ENCODE peak calls at places on chromosomes 13 and 19, in seven cellular contexts. One of them, this sample, is unnamed. For H3K4me1, the result is how much of the 10 kb centered on the place peaks cover.

GRCh38 chr19:13817615-13818371 is 22.6 kb downstream of the ZSWIM4 start:
- DNase-seq in upper lobe of right lung: peak
- DNase-seq in effector memory CD4-positive, alpha-beta T cell: no peak
- DNase-seq in heart right ventricle: no peak
- DNase-seq in cardiac muscle cell: peak
- DNase-seq in aorta: no peak
- DNase-seq in Peyer's patch: peak
- DNase-seq in this sample: peak

GRCh38 chr13:24709186-24709913 is 29.1 kb downstream of the ATP12A start:
- DNase-seq in upper lobe of right lung: no peak
- DNase-seq in heart right ventricle: no peak
- DNase-seq in aorta: no peak
- DNase-seq in cardiac muscle cell: no peak
- DNase-seq in effector memory CD4-positive, alpha-beta T cell: peak
- DNase-seq in Peyer's patch: no peak
- DNase-seq in this sample: no peak

GRCh38 chr13:46303743-46304385 is 83.2 kb downstream of the RUBCNL start:
- DNase-seq in Peyer's patch: no peak
- DNase-seq in aorta: no peak
- DNase-seq in cardiac muscle cell: no peak
- DNase-seq in heart right ventricle: no peak
- DNase-seq in effector memory CD4-positive, alpha-beta T cell: no peak
- DNase-seq in upper lobe of right lung: no peak
- DNase-seq in this sample: no peak

GRCh38 chr19:6056801-6057650 is 53.3 kb downstream of the RFX2 start:
- DNase-seq in heart right ventricle: peak
- DNase-seq in upper lobe of right lung: no peak
- DNase-seq in Peyer's patch: peak
- DNase-seq in cardiac muscle cell: no peak
- DNase-seq in effector memory CD4-positive, alpha-beta T cell: no peak
- DNase-seq in aorta: peak
- DNase-seq in this sample: no peak

GRCh38 chr19:33767898-33768413 is 28.7 kb upstream of the KCTD15 start:
- DNase-seq in aorta: no peak
- DNase-seq in heart right ventricle: no peak
- DNase-seq in Peyer's patch: no peak
- DNase-seq in upper lobe of right lung: no peak
- DNase-seq in effector memory CD4-positive, alpha-beta T cell: no peak
- DNase-seq in cardiac muscle cell: peak
- DNase-seq in this sample: peak

GRCh38 chr19:46367434-46367833 is 20.5 kb downstream of the PPP5C start:
- DNase-seq in cardiac muscle cell: no peak
- DNase-seq in Peyer's patch: no peak
- DNase-seq in upper lobe of right lung: peak
- DNase-seq in effector memory CD4-positive, alpha-beta T cell: no peak
- DNase-seq in heart right ventricle: no peak
- DNase-seq in aorta: no peak
- DNase-seq in this sample: no peak

GRCh38 chr19:49057636-49058234 is at the start of gene CGB7:
- DNase-seq in cardiac muscle cell: peak
- DNase-seq in effector memory CD4-positive, alpha-beta T cell: no peak
- DNase-seq in aorta: peak
- DNase-seq in upper lobe of right lung: peak
- DNase-seq in heart right ventricle: peak
- DNase-seq in Peyer's patch: peak
- DNase-seq in this sample: no peak

GRCh38 chr19:18502633-18503294 is 19.1 kb downstream of the ELL start:
- DNase-seq in cardiac muscle cell: no peak
- DNase-seq in aorta: peak
- DNase-seq in effector memory CD4-positive, alpha-beta T cell: no peak
- DNase-seq in upper lobe of right lung: no peak
- DNase-seq in Peyer's patch: peak
- DNase-seq in heart right ventricle: no peak
- DNase-seq in this sample: no peak

GRCh38 chr13:92547256-92547655 is 679.4 kb upstream of the GPC6 start:
- DNase-seq in aorta: no peak
- DNase-seq in Peyer's patch: no peak
- DNase-seq in heart right ventricle: no peak
- DNase-seq in upper lobe of right lung: no peak
- DNase-seq in effector memory CD4-positive, alpha-beta T cell: no peak
- DNase-seq in cardiac muscle cell: no peak
- DNase-seq in this sample: no peak

GRCh38 chr13:105598551-105598950 is 936.9 kb downstream of the EFNB2 start:
- DNase-seq in cardiac muscle cell: no peak
- DNase-seq in aorta: no peak
- DNase-seq in Peyer's patch: no peak
- DNase-seq in heart right ventricle: no peak
- DNase-seq in upper lobe of right lung: no peak
- DNase-seq in effector memory CD4-positive, alpha-beta T cell: no peak
- DNase-seq in this sample: no peak

GRCh38 chr19:39370735-39371134 is 20.2 kb downstream of the PAF1 start:
- DNase-seq in upper lobe of right lung: no peak
- DNase-seq in aorta: no peak
- DNase-seq in heart right ventricle: no peak
- DNase-seq in cardiac muscle cell: no peak
- DNase-seq in effector memory CD4-positive, alpha-beta T cell: no peak
- DNase-seq in Peyer's patch: no peak
- DNase-seq in this sample: no peak

GRCh38 chr19:15372470-15372869 is 7.1 kb downstream of the AKAP8 start:
- DNase-seq in heart right ventricle: no peak
- DNase-seq in upper lobe of right lung: no peak
- DNase-seq in aorta: peak
- DNase-seq in effector memory CD4-positive, alpha-beta T cell: no peak
- DNase-seq in cardiac muscle cell: no peak
- DNase-seq in Peyer's patch: no peak
- DNase-seq in this sample: no peak

GRCh38 chr13:45873491-45874360 is 22.2 kb upstream of the SIAH3 start:
- DNase-seq in heart right ventricle: no peak
- DNase-seq in Peyer's patch: no peak
- DNase-seq in upper lobe of right lung: no peak
- DNase-seq in effector memory CD4-positive, alpha-beta T cell: no peak
- DNase-seq in aorta: no peak
- DNase-seq in cardiac muscle cell: no peak
- DNase-seq in this sample: no peak

GRCh38 chr13:113897161-113897560 is 33.3 kb upstream of the GAS6 start:
- DNase-seq in effector memory CD4-positive, alpha-beta T cell: no peak
- DNase-seq in cardiac muscle cell: no peak
- DNase-seq in Peyer's patch: no peak
- DNase-seq in upper lobe of right lung: no peak
- DNase-seq in aorta: no peak
- DNase-seq in heart right ventricle: no peak
- DNase-seq in this sample: no peak

GRCh38 chr13:46160474-46161066 is 21.4 kb downstream of the LCP1 start:
- DNase-seq in effector memory CD4-positive, alpha-beta T cell: no peak
- DNase-seq in upper lobe of right lung: no peak
- DNase-seq in Peyer's patch: no peak
- DNase-seq in heart right ventricle: peak
- DNase-seq in cardiac muscle cell: peak
- DNase-seq in aorta: no peak
- DNase-seq in this sample: peak

GRCh38 chr19:33683881-33684549 is 62.3 kb downstream of the CHST8 start:
- DNase-seq in cardiac muscle cell: peak
- DNase-seq in heart right ventricle: peak
- DNase-seq in Peyer's patch: no peak
- DNase-seq in aorta: peak
- DNase-seq in effector memory CD4-positive, alpha-beta T cell: no peak
- DNase-seq in upper lobe of right lung: peak
- DNase-seq in this sample: peak

GRCh38 chr19:45781282-45782161 is 768 bp downstream of the DMPK start:
- DNase-seq in heart right ventricle: no peak
- DNase-seq in upper lobe of right lung: no peak
- DNase-seq in cardiac muscle cell: no peak
- DNase-seq in Peyer's patch: peak
- DNase-seq in aorta: peak
- DNase-seq in effector memory CD4-positive, alpha-beta T cell: no peak
- DNase-seq in this sample: no peak

GRCh38 chr13:33644607-33645543 is 173.1 kb upstream of the RFC3 start:
- DNase-seq in cardiac muscle cell: no peak
- DNase-seq in effector memory CD4-positive, alpha-beta T cell: no peak
- DNase-seq in aorta: no peak
- DNase-seq in upper lobe of right lung: no peak
- DNase-seq in heart right ventricle: peak
- DNase-seq in Peyer's patch: no peak
- DNase-seq in this sample: no peak

GRCh38 chr19:18776288-18776594 is 14.9 kb downstream of the COMP start:
- DNase-seq in upper lobe of right lung: no peak
- DNase-seq in aorta: no peak
- DNase-seq in effector memory CD4-positive, alpha-beta T cell: no peak
- DNase-seq in Peyer's patch: no peak
- DNase-seq in cardiac muscle cell: no peak
- DNase-seq in heart right ventricle: no peak
- DNase-seq in this sample: no peak

GRCh38 chr13:43102304-43102703 is 78.9 kb downstream of the DNAJC15 start:
- DNase-seq in cardiac muscle cell: no peak
- DNase-seq in aorta: no peak
- DNase-seq in Peyer's patch: no peak
- DNase-seq in effector memory CD4-positive, alpha-beta T cell: no peak
- DNase-seq in upper lobe of right lung: no peak
- DNase-seq in heart right ventricle: no peak
- DNase-seq in this sample: no peak

GRCh38 chr19:5137114-5137513 is 168.2 kb downstream of the KDM4B start:
- DNase-seq in effector memory CD4-positive, alpha-beta T cell: no peak
- DNase-seq in aorta: no peak
- DNase-seq in heart right ventricle: no peak
- DNase-seq in cardiac muscle cell: no peak
- DNase-seq in Peyer's patch: no peak
- DNase-seq in upper lobe of right lung: no peak
- DNase-seq in this sample: no peak

GRCh38 chr13:73622375-73622774 is 511.8 kb downstream of the KLF12 start:
- DNase-seq in heart right ventricle: no peak
- DNase-seq in cardiac muscle cell: no peak
- DNase-seq in upper lobe of right lung: no peak
- DNase-seq in effector memory CD4-positive, alpha-beta T cell: no peak
- DNase-seq in aorta: no peak
- DNase-seq in Peyer's patch: no peak
- DNase-seq in this sample: no peak

GRCh38 chr13:32903720-32904119 is 112.5 kb upstream of the KL start:
- DNase-seq in Peyer's patch: no peak
- DNase-seq in effector memory CD4-positive, alpha-beta T cell: no peak
- DNase-seq in cardiac muscle cell: no peak
- DNase-seq in upper lobe of right lung: no peak
- DNase-seq in heart right ventricle: no peak
- DNase-seq in aorta: no peak
- DNase-seq in this sample: no peak

GRCh38 chr19:32819415-32820400 is 49.9 kb downstream of the SLC7A9 start:
- DNase-seq in cardiac muscle cell: no peak
- DNase-seq in upper lobe of right lung: no peak
- DNase-seq in aorta: no peak
- DNase-seq in Peyer's patch: no peak
- DNase-seq in heart right ventricle: no peak
- DNase-seq in effector memory CD4-positive, alpha-beta T cell: no peak
- DNase-seq in this sample: no peak

GRCh38 chr19:10365518-10365917 is 14.9 kb downstream of the TYK2 start:
- DNase-seq in Peyer's patch: no peak
- DNase-seq in effector memory CD4-positive, alpha-beta T cell: no peak
- DNase-seq in upper lobe of right lung: no peak
- DNase-seq in aorta: no peak
- DNase-seq in cardiac muscle cell: no peak
- DNase-seq in heart right ventricle: no peak
- DNase-seq in this sample: no peak

GRCh38 chr13:23356368-23356767 is 77.1 kb downstream of the SACS start:
- DNase-seq in effector memory CD4-positive, alpha-beta T cell: no peak
- DNase-seq in Peyer's patch: no peak
- DNase-seq in heart right ventricle: no peak
- DNase-seq in cardiac muscle cell: no peak
- DNase-seq in upper lobe of right lung: no peak
- DNase-seq in aorta: no peak
- DNase-seq in this sample: no peak

GRCh38 chr13:113080901-113081521 is 24.6 kb upstream of the F7 start:
- DNase-seq in cardiac muscle cell: peak
- DNase-seq in upper lobe of right lung: no peak
- DNase-seq in aorta: peak
- DNase-seq in heart right ventricle: no peak
- DNase-seq in Peyer's patch: no peak
- DNase-seq in effector memory CD4-positive, alpha-beta T cell: no peak
- DNase-seq in this sample: no peak

GRCh38 chr19:48750771-48751504 is 1.5 kb downstream of the FUT1 start:
- DNase-seq in aorta: no peak
- DNase-seq in cardiac muscle cell: no peak
- DNase-seq in upper lobe of right lung: no peak
- DNase-seq in heart right ventricle: no peak
- DNase-seq in effector memory CD4-positive, alpha-beta T cell: no peak
- DNase-seq in Peyer's patch: no peak
- DNase-seq in this sample: no peak

GRCh38 chr13:51266642-51267041 is 44.4 kb downstream of the FAM124A start:
- DNase-seq in effector memory CD4-positive, alpha-beta T cell: no peak
- DNase-seq in aorta: no peak
- DNase-seq in cardiac muscle cell: no peak
- DNase-seq in heart right ventricle: no peak
- DNase-seq in Peyer's patch: no peak
- DNase-seq in upper lobe of right lung: no peak
- DNase-seq in this sample: no peak

GRCh38 chr13:88417801-88418200 is 746.6 kb downstream of the SLITRK5 start:
- DNase-seq in Peyer's patch: no peak
- DNase-seq in cardiac muscle cell: no peak
- DNase-seq in heart right ventricle: no peak
- DNase-seq in upper lobe of right lung: no peak
- DNase-seq in aorta: no peak
- DNase-seq in effector memory CD4-positive, alpha-beta T cell: no peak
- DNase-seq in this sample: no peak
- H3K27ac ChIP-seq in Peyer's patch: no peak
- H3K27ac ChIP-seq in cardiac muscle cell: no peak
- H3K27ac ChIP-seq in heart right ventricle: no peak
- H3K27ac ChIP-seq in upper lobe of right lung: no peak
- H3K27ac ChIP-seq in aorta: no peak
- H3K27ac ChIP-seq in effector memory CD4-positive, alpha-beta T cell: no peak
- H3K27ac ChIP-seq in this sample: no peak

GRCh38 chr13:94712287-94712811 is at the start of gene SOX21:
- DNase-seq in aorta: peak
- DNase-seq in heart right ventricle: no peak
- DNase-seq in cardiac muscle cell: no peak
- DNase-seq in upper lobe of right lung: no peak
- DNase-seq in effector memory CD4-positive, alpha-beta T cell: no peak
- DNase-seq in Peyer's patch: no peak
- DNase-seq in this sample: no peak
- H3K4me3 ChIP-seq in aorta: peak
- H3K4me3 ChIP-seq in heart right ventricle: peak
- H3K4me3 ChIP-seq in cardiac muscle cell: peak
- H3K4me3 ChIP-seq in upper lobe of right lung: peak
- H3K4me3 ChIP-seq in effector memory CD4-positive, alpha-beta T cell: peak
- H3K4me3 ChIP-seq in Peyer's patch: peak
- H3K4me3 ChIP-seq in this sample: peak

GRCh38 chr13:40666905-40667621 is 622 bp upstream of the FOXO1 start:
- DNase-seq in cardiac muscle cell: peak
- DNase-seq in aorta: peak
- DNase-seq in upper lobe of right lung: peak
- DNase-seq in Peyer's patch: peak
- DNase-seq in heart right ventricle: peak
- DNase-seq in effector memory CD4-positive, alpha-beta T cell: no peak
- DNase-seq in this sample: no peak
- H3K4me1 ChIP-seq in cardiac muscle cell: under half
- H3K4me1 ChIP-seq in aorta: under half
- H3K4me1 ChIP-seq in upper lobe of right lung: under half
- H3K4me1 ChIP-seq in Peyer's patch: under half
- H3K4me1 ChIP-seq in heart right ventricle: under half
- H3K4me1 ChIP-seq in effector memory CD4-positive, alpha-beta T cell: under half
- H3K4me1 ChIP-seq in this sample: under half

DNA sequence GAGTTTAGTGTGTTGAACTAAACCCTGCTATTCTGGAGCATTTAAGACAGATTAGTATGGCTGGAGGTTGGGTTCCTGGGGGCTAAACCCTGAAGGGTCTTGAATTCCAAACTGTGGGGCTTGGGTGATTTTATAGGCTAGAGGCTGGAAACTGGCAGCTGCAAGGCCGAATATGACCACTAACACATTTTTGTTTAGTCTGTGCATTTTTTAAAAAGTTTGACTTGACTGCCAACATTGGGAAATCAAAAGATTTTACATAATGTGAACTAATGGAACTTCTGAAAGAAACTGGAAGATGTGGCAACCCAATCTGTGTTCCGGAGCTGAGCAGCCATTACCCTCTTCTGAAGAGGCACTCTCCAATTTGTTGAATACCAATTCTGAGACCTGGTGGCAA is 5.1 kb downstream of the ZNF784 start:
- DNase-seq in heart right ventricle: no peak
- DNase-seq in upper lobe of right lung: no peak
- DNase-seq in aorta: no peak
- DNase-seq in cardiac muscle cell: no peak
- DNase-seq in effector memory CD4-positive, alpha-beta T cell: no peak
- DNase-seq in Peyer's patch: no peak
- DNase-seq in this sample: no peak
- H3K27ac ChIP-seq in heart right ventricle: no peak
- H3K27ac ChIP-seq in upper lobe of right lung: peak
- H3K27ac ChIP-seq in aorta: no peak
- H3K27ac ChIP-seq in cardiac muscle cell: no peak
- H3K27ac ChIP-seq in effector memory CD4-positive, alpha-beta T cell: no peak
- H3K27ac ChIP-seq in Peyer's patch: no peak
- H3K27ac ChIP-seq in this sample: no peak